ENCODE peak calls at places on chromosomes 7 and 10, in seven cellular contexts. K, T, D, U, V, I and O are unnamed samples.
A peak's percentile ranks its signal among the peaks of the same experiment; 100 is the strongest.

GRCh38 chr7:159033956-159034938 is 110.4 kb downstream of the VIPR2 start:
- DNase-seq in T (no peak), D (no peak), K (no peak), U (no peak), I (no peak), V (no peak), O (peak; percentile 20)

GRCh38 chr10:97494151-97494550 is 4.1 kb downstream of the MMS19 start:
- DNase-seq in K (no peak), V (no peak), U (no peak), T (no peak), I (no peak), D (no peak), O (no peak)

GRCh38 chr7:2460188-2460587 is 16.0 kb downstream of the GRIFIN start:
- DNase-seq in U (no peak), D (no peak), T (no peak), K (no peak), I (no peak), V (no peak), O (no peak)

GRCh38 chr7:47782022-47782421 is 166.2 kb downstream of the PKD1L1 start:
- DNase-seq in D (no peak), I (no peak), K (no peak), T (no peak), U (peak; percentile 41), V (no peak), O (no peak)

GRCh38 chr10:290026-290725 is 154.9 kb downstream of the ZMYND11 start:
- DNase-seq in V (no peak), I (no peak), U (no peak), T (no peak), K (no peak), D (no peak), O (no peak)

GRCh38 chr7:259751-260405 is 30.1 kb upstream of the FOXL3 start:
- DNase-seq in U (no peak), K (no peak), V (no peak), T (no peak), D (no peak), I (no peak), O (no peak)

GRCh38 chr10:3173173-3173878 is 744 bp upstream of the PITRM1 start:
- DNase-seq in D (no peak), T (no peak), K (no peak), U (no peak), V (peak; percentile 73), I (no peak), O (peak; percentile 94)

GRCh38 chr10:3820255-3820654 is 35.2 kb upstream of the KLF6 start:
- DNase-seq in V (no peak), T (no peak), U (no peak), D (no peak), I (no peak), K (no peak), O (no peak)

GRCh38 chr10:31070691-31071090 is 39.0 kb upstream of the ZNF438 start:
- DNase-seq in U (no peak), I (no peak), V (no peak), K (no peak), T (no peak), D (no peak), O (no peak)

GRCh38 chr7:101733713-101734475 is 83.5 kb upstream of the CUX1 start:
- DNase-seq in U (peak; percentile 51), D (peak; percentile 67), I (no peak), K (peak; percentile 46), T (no peak), V (no peak), O (peak; percentile 66)

GRCh38 chr7:49398236-49398635 is 375.2 kb upstream of the VWC2 start:
- DNase-seq in T (no peak), I (no peak), V (no peak), U (no peak), K (no peak), D (no peak), O (no peak)

GRCh38 chr10:10209152-10209551 is 808.5 kb upstream of the CELF2 start:
- DNase-seq in V (no peak), D (no peak), T (no peak), I (peak; percentile 7), U (no peak), K (peak; percentile 53), O (no peak)

GRCh38 chr7:132103718-132104117 is 472.6 kb downstream of the PLXNA4 start:
- DNase-seq in K (no peak), I (no peak), T (no peak), U (no peak), V (no peak), D (no peak), O (no peak)

GRCh38 chr10:6347391-6347951 is 144.7 kb downstream of the PFKFB3 start:
- DNase-seq in I (peak; percentile 38), U (peak; percentile 36), K (no peak), V (no peak), D (no peak), T (peak; percentile 82), O (no peak)

GRCh38 chr10:114356786-114357588 is 47.3 kb downstream of the AFAP1L2 start:
- DNase-seq in T (no peak), V (no peak), I (no peak), K (no peak), U (no peak), D (no peak), O (no peak)

GRCh38 chr7:47690902-47691558 is 109.1 kb upstream of the TNS3 start:
- DNase-seq in D (no peak), U (peak; percentile 31), V (no peak), T (no peak), K (no peak), I (no peak), O (no peak)

GRCh38 chr7:134366481-134366880 is 49.8 kb upstream of the SLC35B4 start:
- DNase-seq in I (no peak), U (no peak), K (no peak), D (no peak), V (no peak), T (no peak), O (no peak)

GRCh38 chr10:110364531-110364937 is 59.8 kb upstream of the SMNDC1 start:
- DNase-seq in I (no peak), U (no peak), K (no peak), T (no peak), V (no peak), D (no peak), O (no peak)

GRCh38 chr7:47611045-47611511 is 29.2 kb upstream of the TNS3 start:
- DNase-seq in D (no peak), I (no peak), K (no peak), U (no peak), V (no peak), T (no peak), O (peak; percentile 82)

GRCh38 chr10:75165684-75166622 is 44.6 kb upstream of the VDAC2 start:
- DNase-seq in U (no peak), K (no peak), D (no peak), I (peak; percentile 67), V (no peak), T (peak; percentile 26), O (no peak)

GRCh38 chr10:35986756-35987467 is 344.8 kb upstream of the FZD8 start:
- DNase-seq in T (no peak), I (no peak), V (no peak), K (no peak), U (no peak), D (no peak), O (no peak)

GRCh38 chr7:96826089-96826488 is 116.4 kb upstream of the SEM1 start:
- DNase-seq in D (no peak), V (no peak), T (no peak), I (no peak), U (peak; percentile 19), K (no peak), O (no peak)

GRCh38 chr10:87079106-87079836 is 15.4 kb downstream of the GLUD1 start:
- DNase-seq in I (no peak), K (no peak), D (no peak), U (peak; percentile 25), V (no peak), T (no peak), O (no peak)

GRCh38 chr7:157488966-157489365 is 152.2 kb downstream of the DNAJB6 start:
- DNase-seq in D (no peak), U (no peak), I (no peak), V (no peak), K (no peak), T (no peak), O (peak; percentile 11)

GRCh38 chr7:112360681-112361080 is 89.6 kb upstream of the IFRD1 start:
- DNase-seq in K (no peak), U (no peak), V (no peak), T (no peak), I (no peak), D (no peak), O (no peak)

GRCh38 chr10:110600487-110601101 is 33.1 kb downstream of the SMC3 start:
- DNase-seq in U (peak; percentile 55), K (no peak), D (no peak), V (peak; percentile 63), T (no peak), I (peak; percentile 31), O (no peak)

GRCh38 chr10:71250842-71251241 is 38.5 kb downstream of the UNC5B start:
- DNase-seq in T (no peak), D (no peak), K (no peak), I (no peak), U (no peak), V (no peak), O (no peak)

GRCh38 chr10:122126763-122127659 is 138.0 kb downstream of the TACC2 start:
- DNase-seq in U (peak; percentile 60), I (no peak), V (no peak), T (no peak), D (peak; percentile 48), K (peak; percentile 70), O (no peak)

GRCh38 chr7:151286148-151286547 is 37.7 kb upstream of the SMARCD3 start:
- DNase-seq in I (no peak), K (no peak), U (no peak), V (no peak), T (no peak), D (no peak), O (no peak)

GRCh38 chr7:141402277-141402996 is 148.8 kb upstream of the AGK start:
- DNase-seq in U (no peak), T (no peak), I (no peak), K (no peak), D (no peak), V (no peak), O (no peak)